ENCODE peak calls at places on chromosomes 16 and 17, in six cellular contexts. One of them, this sample, is unnamed.

GRCh38 chr17:50264263-50265113 is 9.8 kb upstream of the TMEM92 start:
- DNase-seq in fibroblast of mammary gland: peak
- DNase-seq in cardiac fibroblast: peak
- DNase-seq in GM12878: no peak
- DNase-seq in uterus: peak
- DNase-seq in fibroblast of pulmonary artery: no peak
- DNase-seq in this sample: no peak

GRCh38 chr16:11757671-11758545 is 15.3 kb upstream of the TXNDC11 start:
- DNase-seq in fibroblast of pulmonary artery: peak
- DNase-seq in uterus: no peak
- DNase-seq in GM12878: no peak
- DNase-seq in cardiac fibroblast: peak
- DNase-seq in fibroblast of mammary gland: peak
- DNase-seq in this sample: no peak

GRCh38 chr17:280901-281300 is 71.7 kb downstream of the RPH3AL start:
- DNase-seq in GM12878: no peak
- DNase-seq in fibroblast of pulmonary artery: no peak
- DNase-seq in cardiac fibroblast: no peak
- DNase-seq in uterus: peak
- DNase-seq in fibroblast of mammary gland: no peak
- DNase-seq in this sample: no peak

GRCh38 chr16:75096730-75097129 is 19.9 kb downstream of the LDHD start:
- DNase-seq in GM12878: no peak
- DNase-seq in fibroblast of mammary gland: no peak
- DNase-seq in uterus: no peak
- DNase-seq in cardiac fibroblast: no peak
- DNase-seq in fibroblast of pulmonary artery: no peak
- DNase-seq in this sample: no peak

GRCh38 chr16:4795181-4795827 is at the start of gene SMIM22:
- DNase-seq in cardiac fibroblast: no peak
- DNase-seq in fibroblast of pulmonary artery: no peak
- DNase-seq in GM12878: no peak
- DNase-seq in uterus: no peak
- DNase-seq in fibroblast of mammary gland: no peak
- DNase-seq in this sample: no peak

GRCh38 chr16:85403693-85404092 is 209.4 kb upstream of the GSE1 start:
- DNase-seq in uterus: no peak
- DNase-seq in cardiac fibroblast: no peak
- DNase-seq in GM12878: no peak
- DNase-seq in fibroblast of mammary gland: no peak
- DNase-seq in fibroblast of pulmonary artery: no peak
- DNase-seq in this sample: no peak

GRCh38 chr17:56977673-56978395 is at the start of gene SCPEP1:
- DNase-seq in uterus: peak
- DNase-seq in fibroblast of pulmonary artery: peak
- DNase-seq in GM12878: no peak
- DNase-seq in cardiac fibroblast: peak
- DNase-seq in fibroblast of mammary gland: peak
- DNase-seq in this sample: peak

GRCh38 chr16:58649707-58650106 is 20.1 kb upstream of the CNOT1 start:
- DNase-seq in fibroblast of pulmonary artery: no peak
- DNase-seq in cardiac fibroblast: no peak
- DNase-seq in fibroblast of mammary gland: no peak
- DNase-seq in uterus: no peak
- DNase-seq in GM12878: no peak
- DNase-seq in this sample: no peak

GRCh38 chr17:39820541-39820940 is 43.6 kb downstream of the IKZF3 start:
- DNase-seq in GM12878: no peak
- DNase-seq in fibroblast of pulmonary artery: no peak
- DNase-seq in uterus: no peak
- DNase-seq in fibroblast of mammary gland: no peak
- DNase-seq in cardiac fibroblast: no peak
- DNase-seq in this sample: no peak

GRCh38 chr17:17433260-17433659 is 43.5 kb upstream of the MED9 start:
- DNase-seq in fibroblast of pulmonary artery: peak
- DNase-seq in uterus: no peak
- DNase-seq in GM12878: no peak
- DNase-seq in cardiac fibroblast: peak
- DNase-seq in fibroblast of mammary gland: peak
- DNase-seq in this sample: no peak

GRCh38 chr17:17434477-17434876 is 42.3 kb upstream of the MED9 start:
- DNase-seq in fibroblast of mammary gland: no peak
- DNase-seq in uterus: no peak
- DNase-seq in fibroblast of pulmonary artery: no peak
- DNase-seq in cardiac fibroblast: no peak
- DNase-seq in GM12878: no peak
- DNase-seq in this sample: no peak

GRCh38 chr17:17437461-17437860 is 39.3 kb upstream of the MED9 start:
- DNase-seq in fibroblast of pulmonary artery: no peak
- DNase-seq in fibroblast of mammary gland: no peak
- DNase-seq in cardiac fibroblast: no peak
- DNase-seq in GM12878: no peak
- DNase-seq in uterus: no peak
- DNase-seq in this sample: no peak

GRCh38 chr17:17437893-17438292 is 38.9 kb upstream of the MED9 start:
- DNase-seq in uterus: no peak
- DNase-seq in GM12878: no peak
- DNase-seq in fibroblast of mammary gland: no peak
- DNase-seq in fibroblast of pulmonary artery: no peak
- DNase-seq in cardiac fibroblast: no peak
- DNase-seq in this sample: no peak

GRCh38 chr17:17435323-17435722 is 41.5 kb upstream of the MED9 start:
- DNase-seq in cardiac fibroblast: peak
- DNase-seq in uterus: no peak
- DNase-seq in GM12878: no peak
- DNase-seq in fibroblast of mammary gland: peak
- DNase-seq in fibroblast of pulmonary artery: peak
- DNase-seq in this sample: no peak
- TF ChIP-seq CTCF in cardiac fibroblast: peak
- TF ChIP-seq CTCF in uterus: no peak
- TF ChIP-seq CTCF in GM12878: no peak
- TF ChIP-seq CTCF in fibroblast of mammary gland: peak
- TF ChIP-seq CTCF in fibroblast of pulmonary artery: peak
- TF ChIP-seq CTCF in this sample: no peak

DNA sequence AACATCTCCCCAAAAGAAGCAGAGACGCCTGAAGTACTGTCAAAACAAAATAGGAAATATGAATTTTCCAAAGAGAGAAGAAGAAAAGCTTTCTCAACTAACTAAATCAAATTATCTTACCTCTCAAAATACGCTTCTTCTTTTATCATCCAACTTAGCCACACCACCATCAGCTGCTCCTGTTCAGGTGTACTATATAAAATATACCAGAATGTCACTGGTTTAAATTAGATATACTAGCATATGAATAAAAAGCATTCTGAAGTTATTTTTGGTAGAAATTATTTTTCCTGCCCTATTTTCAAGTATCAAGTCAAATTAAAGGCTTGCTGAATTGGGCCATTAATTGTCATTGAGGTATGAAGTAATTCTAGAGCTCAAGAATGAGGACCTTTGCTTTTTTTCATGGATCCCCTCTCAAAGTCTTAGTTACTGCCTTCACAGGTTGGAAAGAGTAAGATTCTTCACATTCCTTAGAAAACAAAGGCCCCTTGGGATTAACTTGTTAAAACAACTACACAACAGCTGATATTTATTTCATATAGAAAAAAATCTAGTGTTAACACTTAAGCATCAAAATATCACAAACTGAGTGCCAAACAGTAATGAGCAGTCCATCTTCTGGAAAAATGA is 30.1 kb downstream of the INTS2 start:
- DNase-seq in GM12878: no peak
- DNase-seq in cardiac fibroblast: no peak
- DNase-seq in fibroblast of pulmonary artery: no peak
- DNase-seq in uterus: no peak
- DNase-seq in fibroblast of mammary gland: no peak
- DNase-seq in this sample: no peak
- TF ChIP-seq CTCF in GM12878: no peak
- TF ChIP-seq CTCF in cardiac fibroblast: no peak
- TF ChIP-seq CTCF in fibroblast of pulmonary artery: no peak
- TF ChIP-seq CTCF in uterus: no peak
- TF ChIP-seq CTCF in fibroblast of mammary gland: no peak
- TF ChIP-seq CTCF in this sample: no peak

GRCh38 chr17:71325117-71325516 is 795.7 kb upstream of the SOX9 start:
- DNase-seq in fibroblast of mammary gland: no peak
- DNase-seq in GM12878: no peak
- DNase-seq in fibroblast of pulmonary artery: no peak
- DNase-seq in uterus: no peak
- DNase-seq in cardiac fibroblast: no peak
- DNase-seq in this sample: no peak
- TF ChIP-seq CTCF in fibroblast of mammary gland: no peak
- TF ChIP-seq CTCF in GM12878: no peak
- TF ChIP-seq CTCF in fibroblast of pulmonary artery: no peak
- TF ChIP-seq CTCF in uterus: no peak
- TF ChIP-seq CTCF in cardiac fibroblast: no peak
- TF ChIP-seq CTCF in this sample: no peak

GRCh38 chr16:49352923-49353322 is 20.7 kb upstream of the C16orf78 start:
- DNase-seq in cardiac fibroblast: peak
- DNase-seq in GM12878: no peak
- DNase-seq in fibroblast of pulmonary artery: no peak
- DNase-seq in fibroblast of mammary gland: peak
- DNase-seq in uterus: no peak
- DNase-seq in this sample: no peak
- TF ChIP-seq CTCF in cardiac fibroblast: peak
- TF ChIP-seq CTCF in GM12878: peak
- TF ChIP-seq CTCF in fibroblast of pulmonary artery: peak
- TF ChIP-seq CTCF in fibroblast of mammary gland: peak
- TF ChIP-seq CTCF in uterus: no peak
- TF ChIP-seq CTCF in this sample: peak

GRCh38 chr17:65097110-65097509 is 40.1 kb upstream of the RGS9 start:
- DNase-seq in fibroblast of mammary gland: no peak
- DNase-seq in uterus: no peak
- DNase-seq in cardiac fibroblast: no peak
- DNase-seq in GM12878: no peak
- DNase-seq in fibroblast of pulmonary artery: no peak
- DNase-seq in this sample: no peak

GRCh38 chr17:65092262-65092661 is 35.7 kb upstream of the GNA13 start:
- DNase-seq in fibroblast of pulmonary artery: no peak
- DNase-seq in uterus: no peak
- DNase-seq in fibroblast of mammary gland: peak
- DNase-seq in GM12878: no peak
- DNase-seq in cardiac fibroblast: peak
- DNase-seq in this sample: no peak

GRCh38 chr17:65088621-65089385 is 32.3 kb upstream of the GNA13 start:
- DNase-seq in fibroblast of mammary gland: peak
- DNase-seq in fibroblast of pulmonary artery: no peak
- DNase-seq in cardiac fibroblast: no peak
- DNase-seq in uterus: no peak
- DNase-seq in GM12878: no peak
- DNase-seq in this sample: no peak

GRCh38 chr17:65095465-65095864 is 38.9 kb upstream of the GNA13 start:
- DNase-seq in uterus: no peak
- DNase-seq in cardiac fibroblast: no peak
- DNase-seq in fibroblast of mammary gland: no peak
- DNase-seq in GM12878: no peak
- DNase-seq in fibroblast of pulmonary artery: no peak
- DNase-seq in this sample: no peak

GRCh38 chr17:65093930-65094329 is 37.4 kb upstream of the GNA13 start:
- DNase-seq in fibroblast of mammary gland: no peak
- DNase-seq in cardiac fibroblast: no peak
- DNase-seq in GM12878: no peak
- DNase-seq in uterus: no peak
- DNase-seq in fibroblast of pulmonary artery: no peak
- DNase-seq in this sample: no peak
- TF ChIP-seq CTCF in fibroblast of mammary gland: peak
- TF ChIP-seq CTCF in cardiac fibroblast: no peak
- TF ChIP-seq CTCF in GM12878: no peak
- TF ChIP-seq CTCF in uterus: no peak
- TF ChIP-seq CTCF in fibroblast of pulmonary artery: peak
- TF ChIP-seq CTCF in this sample: peak

GRCh38 chr17:81907219-81908145 is 3.7 kb downstream of the PCYT2 start:
- DNase-seq in fibroblast of mammary gland: no peak
- DNase-seq in fibroblast of pulmonary artery: no peak
- DNase-seq in uterus: peak
- DNase-seq in GM12878: no peak
- DNase-seq in cardiac fibroblast: no peak
- DNase-seq in this sample: no peak
- TF ChIP-seq CTCF in fibroblast of mammary gland: no peak
- TF ChIP-seq CTCF in fibroblast of pulmonary artery: no peak
- TF ChIP-seq CTCF in uterus: no peak
- TF ChIP-seq CTCF in GM12878: no peak
- TF ChIP-seq CTCF in cardiac fibroblast: peak
- TF ChIP-seq CTCF in this sample: no peak

GRCh38 chr16:10565167-10565566 is 15.2 kb downstream of the EMP2 start:
- DNase-seq in GM12878: no peak
- DNase-seq in fibroblast of pulmonary artery: peak
- DNase-seq in uterus: no peak
- DNase-seq in cardiac fibroblast: peak
- DNase-seq in fibroblast of mammary gland: peak
- DNase-seq in this sample: no peak

GRCh38 chr16:10564591-10564990 is 15.8 kb downstream of the EMP2 start:
- DNase-seq in cardiac fibroblast: no peak
- DNase-seq in uterus: no peak
- DNase-seq in fibroblast of mammary gland: no peak
- DNase-seq in GM12878: no peak
- DNase-seq in fibroblast of pulmonary artery: no peak
- DNase-seq in this sample: no peak

GRCh38 chr16:10569629-10570028 is 10.8 kb downstream of the EMP2 start:
- DNase-seq in uterus: no peak
- DNase-seq in cardiac fibroblast: no peak
- DNase-seq in fibroblast of mammary gland: no peak
- DNase-seq in GM12878: no peak
- DNase-seq in fibroblast of pulmonary artery: no peak
- DNase-seq in this sample: no peak

GRCh38 chr16:10562361-10562899 is 18.0 kb downstream of the EMP2 start:
- DNase-seq in GM12878: no peak
- DNase-seq in uterus: no peak
- DNase-seq in fibroblast of pulmonary artery: no peak
- DNase-seq in fibroblast of mammary gland: no peak
- DNase-seq in cardiac fibroblast: no peak
- DNase-seq in this sample: no peak

DNA sequence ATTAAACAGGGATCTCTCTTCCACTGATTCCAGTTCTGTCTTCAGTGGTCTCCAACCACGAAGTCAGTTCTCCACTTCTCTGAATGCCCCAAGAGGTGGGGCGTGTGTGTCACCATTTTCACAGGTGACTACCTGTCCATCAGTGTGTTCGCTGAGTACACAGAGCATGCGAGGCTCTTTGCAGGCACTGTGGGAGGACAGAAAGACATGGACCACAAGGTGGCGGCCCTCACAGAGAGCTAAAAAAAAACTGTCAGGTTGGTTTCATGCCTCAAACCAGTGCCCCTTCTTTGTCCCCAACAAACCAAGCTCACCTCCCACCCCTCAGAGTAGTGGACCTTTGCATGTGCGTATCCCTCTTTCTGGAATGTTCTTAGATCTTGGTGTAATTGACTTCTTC is 13.8 kb downstream of the EMP2 start:
- DNase-seq in fibroblast of pulmonary artery: no peak
- DNase-seq in uterus: no peak
- DNase-seq in fibroblast of mammary gland: no peak
- DNase-seq in GM12878: no peak
- DNase-seq in cardiac fibroblast: no peak
- DNase-seq in this sample: no peak
- TF ChIP-seq CTCF in fibroblast of pulmonary artery: no peak
- TF ChIP-seq CTCF in uterus: no peak
- TF ChIP-seq CTCF in fibroblast of mammary gland: no peak
- TF ChIP-seq CTCF in GM12878: peak
- TF ChIP-seq CTCF in cardiac fibroblast: no peak
- TF ChIP-seq CTCF in this sample: no peak

This sample was measured in progenitor cell of endocrine pancreas.